ENCODE peak calls at places on chromosome 22, in seven cellular contexts. M, P, J, D, V, Z and S are unnamed samples.

GRCh38 chr22:36405671-36406070 is 17.9 kb upstream of the MYH9 start:
- DNase-seq in J (no peak), M (peak), P (peak), Z (no peak), D (no peak), V (no peak), S (no peak)

GRCh38 chr22:22349455-22349836 is 104.9 kb downstream of the VPREB1 start:
- DNase-seq in J (no peak), D (no peak), V (no peak), P (no peak), M (no peak), Z (no peak), S (peak)

GRCh38 chr22:29369460-29369859 is 18.9 kb downstream of the AP1B1 start:
- DNase-seq in D (peak), V (no peak), M (peak), Z (peak), J (peak), P (peak), S (no peak)

GRCh38 chr22:27752771-27753170 is 48.8 kb downstream of the MN1 start:
- DNase-seq in V (no peak), J (peak), Z (no peak), D (no peak), P (peak), M (no peak), S (no peak)

GRCh38 chr22:39839198-39839597 is 54.4 kb downstream of the ENTHD1 start:
- DNase-seq in M (no peak), P (no peak), J (no peak), Z (no peak), V (no peak), D (no peak), S (no peak)

GRCh38 chr22:36864454-36865215 is 3.8 kb downstream of the NCF4 start:
- DNase-seq in P (no peak), J (no peak), D (no peak), Z (no peak), M (no peak), V (no peak), S (no peak)

GRCh38 chr22:49097966-49098365 is 729.7 kb downstream of the BRD1 start:
- DNase-seq in M (no peak), Z (no peak), D (no peak), P (no peak), J (peak), V (no peak), S (no peak)

GRCh38 chr22:22371031-22371541 is 126.5 kb downstream of the VPREB1 start:
- DNase-seq in Z (no peak), D (no peak), M (no peak), J (no peak), V (no peak), P (peak), S (peak)

GRCh38 chr22:41447435-41448188 is 1.0 kb upstream of the TOB2 start:
- DNase-seq in J (peak), P (peak), D (peak), M (peak), V (peak), Z (peak), S (no peak)

GRCh38 chr22:29456211-29456671 is 17.9 kb downstream of the RFPL1 start:
- DNase-seq in P (no peak), J (no peak), D (peak), Z (no peak), M (no peak), V (no peak), S (no peak)

GRCh38 chr22:44399196-44399837 is 86.6 kb upstream of the SHISAL1 start:
- DNase-seq in D (no peak), P (no peak), M (peak), Z (peak), J (no peak), V (no peak), S (no peak)

GRCh38 chr22:35642305-35642741 is 5.9 kb upstream of the APOL6 start:
- DNase-seq in Z (no peak), M (no peak), J (no peak), V (peak), D (peak), P (no peak), S (no peak)

GRCh38 chr22:19519041-19519926 is 4.9 kb downstream of the CLDN5 start:
- DNase-seq in Z (no peak), M (no peak), J (no peak), P (no peak), V (no peak), D (no peak), S (no peak)

GRCh38 chr22:21095773-21096107 is 50.0 kb downstream of the LRRC74B start:
- DNase-seq in D (no peak), Z (no peak), P (no peak), V (no peak), M (no peak), J (no peak), S (no peak)

GRCh38 chr22:36334838-36335603 is 52.7 kb downstream of the MYH9 start:
- DNase-seq in P (peak), D (peak), Z (no peak), M (peak), V (no peak), J (no peak), S (no peak)

GRCh38 chr22:30290679-30291333 is 1.5 kb upstream of the CASTOR1 start:
- DNase-seq in Z (peak), M (peak), P (peak), J (peak), V (peak), D (peak), S (peak)

GRCh38 chr22:43996170-43996980 is 27.7 kb upstream of the PARVB start:
- DNase-seq in Z (peak), V (no peak), J (no peak), P (peak), M (peak), D (no peak), S (no peak)

GRCh38 chr22:19782533-19782932 is 22.0 kb downstream of the TBX1 start:
- DNase-seq in V (no peak), P (no peak), D (no peak), J (no peak), Z (no peak), M (no peak), S (no peak)

GRCh38 chr22:44697423-44698179 is 4.4 kb upstream of the PRR5 start:
- DNase-seq in P (peak), M (peak), J (peak), V (peak), D (peak), Z (peak), S (no peak)

GRCh38 chr22:38132136-38132535 is 21.7 kb upstream of the BAIAP2L2 start:
- DNase-seq in J (no peak), M (no peak), V (no peak), Z (no peak), D (no peak), P (no peak), S (no peak)
- TF ChIP-seq POLR2A in J (no peak), M (no peak), V (no peak), Z (no peak), D (no peak), P (no peak), S (no peak)

GRCh38 chr22:47605886-47606285 is 843.4 kb downstream of the TBC1D22A start:
- DNase-seq in J (no peak), M (no peak), Z (no peak), D (no peak), P (no peak), V (no peak), S (no peak)

GRCh38 chr22:47607486-47607885 is 845.0 kb downstream of the TBC1D22A start:
- DNase-seq in M (no peak), D (no peak), P (peak), J (no peak), Z (no peak), V (no peak), S (no peak)

GRCh38 chr22:47605441-47605840 is 843.0 kb downstream of the TBC1D22A start:
- DNase-seq in P (no peak), V (no peak), D (no peak), J (no peak), Z (no peak), M (no peak), S (no peak)

GRCh38 chr22:47604563-47604962 is 842.1 kb downstream of the TBC1D22A start:
- DNase-seq in Z (no peak), D (no peak), M (no peak), P (no peak), V (no peak), J (no peak), S (no peak)

GRCh38 chr22:47606426-47606825 is 844.0 kb downstream of the TBC1D22A start:
- DNase-seq in M (no peak), V (no peak), J (no peak), Z (no peak), P (no peak), D (no peak), S (no peak)
- TF ChIP-seq POLR2A in M (no peak), V (no peak), J (no peak), Z (no peak), P (no peak), D (no peak), S (no peak)

GRCh38 chr22:42891008-42891407 is 33.9 kb upstream of the ARFGAP3 start:
- DNase-seq in D (no peak), V (no peak), M (no peak), P (no peak), Z (no peak), J (no peak), S (no peak)

GRCh38 chr22:42893366-42894150 is 36.5 kb upstream of the ARFGAP3 start:
- DNase-seq in J (no peak), V (no peak), M (no peak), Z (no peak), P (no peak), D (no peak), S (no peak)

GRCh38 chr22:42892156-42892555 is 35.1 kb upstream of the ARFGAP3 start:
- DNase-seq in D (no peak), P (no peak), V (no peak), Z (no peak), J (no peak), M (no peak), S (no peak)

GRCh38 chr22:42891696-42892095 is 34.6 kb upstream of the ARFGAP3 start:
- DNase-seq in M (no peak), V (no peak), Z (no peak), J (no peak), P (no peak), D (no peak), S (no peak)

GRCh38 chr22:42892571-42893316 is 35.7 kb upstream of the ARFGAP3 start:
- DNase-seq in M (peak), J (no peak), P (peak), V (no peak), D (no peak), Z (no peak), S (no peak)
- TF ChIP-seq POLR2A in M (peak), J (no peak), P (no peak), V (no peak), D (no peak), Z (no peak), S (no peak)

GRCh38 chr22:26512149-26512793 is at the start of gene TFIP11:
- DNase-seq in V (peak), P (peak), D (peak), Z (peak), J (peak), M (peak), S (peak)
- TF ChIP-seq POLR2A in V (peak), P (peak), D (peak), Z (peak), J (no peak), M (peak), S (no peak)